ENCODE peak calls at places on chromosomes 11 and 22, in ten cellular contexts. One of them, this sample, is unnamed.

GRCh38 chr11:115222218-115222862 is 281.9 kb downstream of the CADM1 start:
- DNase-seq in A549: peak; percentile 86
- DNase-seq in transverse colon: peak; percentile 15
- DNase-seq in tibial nerve: no peak
- DNase-seq in uterus: no peak
- DNase-seq in right lobe of liver: no peak
- DNase-seq in sigmoid colon: no peak
- DNase-seq in gastrocnemius medialis: no peak
- DNase-seq in body of pancreas: no peak
- DNase-seq in IMR-90: peak; percentile 98
- DNase-seq in this sample: no peak

GRCh38 chr11:67644472-67645418 is 5.2 kb upstream of the TBX10 start:
- DNase-seq in A549: no peak
- DNase-seq in transverse colon: no peak
- DNase-seq in tibial nerve: no peak
- DNase-seq in uterus: no peak
- DNase-seq in right lobe of liver: no peak
- DNase-seq in sigmoid colon: peak; percentile 2
- DNase-seq in gastrocnemius medialis: no peak
- DNase-seq in body of pancreas: no peak
- DNase-seq in IMR-90: no peak
- DNase-seq in this sample: no peak

GRCh38 chr11:130050272-130050671 is 19.4 kb upstream of the APLP2 start:
- DNase-seq in A549: no peak
- DNase-seq in transverse colon: no peak
- DNase-seq in tibial nerve: no peak
- DNase-seq in uterus: no peak
- DNase-seq in right lobe of liver: no peak
- DNase-seq in sigmoid colon: no peak
- DNase-seq in gastrocnemius medialis: no peak
- DNase-seq in body of pancreas: peak; percentile 31
- DNase-seq in IMR-90: peak; percentile 58
- DNase-seq in this sample: no peak

GRCh38 chr22:23501244-23501643 is 78.8 kb downstream of the IGLL1 start:
- DNase-seq in A549: no peak
- DNase-seq in transverse colon: no peak
- DNase-seq in tibial nerve: no peak
- DNase-seq in uterus: no peak
- DNase-seq in right lobe of liver: no peak
- DNase-seq in sigmoid colon: peak; percentile 29
- DNase-seq in gastrocnemius medialis: no peak
- DNase-seq in body of pancreas: no peak
- DNase-seq in IMR-90: no peak
- DNase-seq in this sample: no peak

GRCh38 chr22:20503816-20504215 is 3.6 kb upstream of the MED15 start:
- DNase-seq in A549: peak; percentile 75
- DNase-seq in transverse colon: peak; percentile 74
- DNase-seq in tibial nerve: no peak
- DNase-seq in uterus: no peak
- DNase-seq in right lobe of liver: no peak
- DNase-seq in sigmoid colon: no peak
- DNase-seq in gastrocnemius medialis: no peak
- DNase-seq in body of pancreas: no peak
- DNase-seq in IMR-90: no peak
- DNase-seq in this sample: no peak

GRCh38 chr11:16382638-16383380 is 26.5 kb upstream of the SOX6 start:
- DNase-seq in A549: no peak
- DNase-seq in transverse colon: no peak
- DNase-seq in tibial nerve: no peak
- DNase-seq in uterus: no peak
- DNase-seq in right lobe of liver: no peak
- DNase-seq in sigmoid colon: no peak
- DNase-seq in gastrocnemius medialis: no peak
- DNase-seq in body of pancreas: no peak
- DNase-seq in IMR-90: peak; percentile 93
- DNase-seq in this sample: no peak

GRCh38 chr11:111785886-111786412 is 19.8 kb upstream of the PPP2R1B start:
- DNase-seq in A549: no peak
- DNase-seq in transverse colon: no peak
- DNase-seq in tibial nerve: no peak
- DNase-seq in uterus: no peak
- DNase-seq in right lobe of liver: no peak
- DNase-seq in sigmoid colon: no peak
- DNase-seq in gastrocnemius medialis: peak; percentile 28
- DNase-seq in body of pancreas: no peak
- DNase-seq in IMR-90: no peak
- DNase-seq in this sample: no peak

GRCh38 chr22:28172948-28173360 is 253.9 kb upstream of the PITPNB start:
- DNase-seq in A549: no peak
- DNase-seq in transverse colon: no peak
- DNase-seq in tibial nerve: no peak
- DNase-seq in uterus: no peak
- DNase-seq in right lobe of liver: no peak
- DNase-seq in sigmoid colon: no peak
- DNase-seq in gastrocnemius medialis: no peak
- DNase-seq in body of pancreas: no peak
- DNase-seq in IMR-90: no peak
- DNase-seq in this sample: no peak

DNA sequence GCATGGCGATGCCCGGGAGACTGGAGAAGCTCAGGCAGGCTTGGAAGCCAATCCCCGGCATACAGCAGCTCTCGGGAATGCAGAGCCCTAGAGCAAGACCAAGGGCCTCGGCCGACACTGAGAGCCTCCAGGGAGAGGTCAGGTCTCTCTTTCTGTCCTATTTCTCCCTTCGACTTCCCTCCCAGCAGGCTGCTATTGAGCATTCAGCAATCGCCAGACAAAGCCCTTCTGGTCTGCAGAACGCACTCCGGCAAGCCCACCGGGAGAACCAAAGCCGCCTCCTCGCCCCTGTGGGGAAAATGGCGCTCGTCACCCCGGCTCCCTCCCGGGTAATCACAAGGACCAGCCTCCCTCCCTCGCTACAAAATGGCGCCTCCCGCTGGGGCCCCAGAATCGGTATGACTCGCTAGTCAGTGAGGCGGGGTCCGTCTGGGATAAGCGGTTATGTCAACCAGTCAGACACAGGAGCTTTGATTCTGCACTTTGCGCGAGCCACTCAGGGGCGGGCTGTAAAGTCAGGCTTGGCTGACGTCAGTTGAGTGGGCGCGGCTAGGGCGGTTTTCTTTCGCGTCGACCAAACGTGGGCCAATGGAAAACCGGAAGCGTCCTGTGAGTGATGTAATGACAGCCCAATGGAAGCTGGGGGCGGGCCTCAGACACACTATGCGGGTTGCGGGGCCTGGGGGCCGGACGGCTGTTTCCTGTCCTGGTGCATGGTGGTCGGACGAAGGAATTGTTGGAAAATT is at the start of gene ZNF143:
- DNase-seq in A549: peak; percentile 100
- DNase-seq in transverse colon: peak; percentile 100
- DNase-seq in tibial nerve: peak; percentile 100
- DNase-seq in uterus: peak; percentile 100
- DNase-seq in right lobe of liver: peak; percentile 100
- DNase-seq in sigmoid colon: peak; percentile 100
- DNase-seq in gastrocnemius medialis: peak; percentile 100
- DNase-seq in body of pancreas: peak; percentile 100
- DNase-seq in IMR-90: peak; percentile 100
- DNase-seq in this sample: peak; percentile 100
- TF ChIP-seq POLR2A in A549: peak; percentile 80
- TF ChIP-seq POLR2A in transverse colon: peak; percentile 97
- TF ChIP-seq POLR2A in tibial nerve: peak; percentile 95
- TF ChIP-seq POLR2A in uterus: peak; percentile 95
- TF ChIP-seq POLR2A in right lobe of liver: peak; percentile 90
- TF ChIP-seq POLR2A in sigmoid colon: peak; percentile 99
- TF ChIP-seq POLR2A in gastrocnemius medialis: peak; percentile 94
- TF ChIP-seq POLR2A in body of pancreas: peak; percentile 82
- TF ChIP-seq POLR2A in IMR-90: no peak
- TF ChIP-seq POLR2A in this sample: peak; percentile 97

GRCh38 chr22:32080904-32081303 is 37.8 kb downstream of the SLC5A1 start:
- DNase-seq in A549: peak; percentile 60
- DNase-seq in transverse colon: peak; percentile 39
- DNase-seq in tibial nerve: no peak
- DNase-seq in uterus: no peak
- DNase-seq in right lobe of liver: no peak
- DNase-seq in sigmoid colon: no peak
- DNase-seq in gastrocnemius medialis: peak; percentile 25
- DNase-seq in body of pancreas: peak; percentile 39
- DNase-seq in IMR-90: peak; percentile 47
- DNase-seq in this sample: no peak
- TF ChIP-seq CTCF in A549: peak; percentile 49
- TF ChIP-seq CTCF in transverse colon: peak; percentile 47
- TF ChIP-seq CTCF in tibial nerve: no peak
- TF ChIP-seq CTCF in uterus: peak; percentile 9
- TF ChIP-seq CTCF in right lobe of liver: peak; percentile 62
- TF ChIP-seq CTCF in sigmoid colon: no peak
- TF ChIP-seq CTCF in gastrocnemius medialis: peak; percentile 66
- TF ChIP-seq CTCF in body of pancreas: peak; percentile 59
- TF ChIP-seq CTCF in IMR-90: peak; percentile 56
- TF ChIP-seq CTCF in this sample: peak; percentile 61

GRCh38 chr11:64712430-64713030 is 10.5 kb downstream of the NRXN2 start:
- DNase-seq in A549: no peak
- DNase-seq in transverse colon: no peak
- DNase-seq in tibial nerve: no peak
- DNase-seq in uterus: no peak
- DNase-seq in right lobe of liver: no peak
- DNase-seq in sigmoid colon: no peak
- DNase-seq in gastrocnemius medialis: no peak
- DNase-seq in body of pancreas: no peak
- DNase-seq in IMR-90: no peak
- DNase-seq in this sample: no peak
- H3K4me1 ChIP-seq in A549: peaks cover 13% of the 10 kb centered on the region
- H3K4me1 ChIP-seq in transverse colon: no peaks in the 10 kb centered on the region
- H3K4me1 ChIP-seq in tibial nerve: no peaks in the 10 kb centered on the region
- H3K4me1 ChIP-seq in uterus: peaks cover 13% of the 10 kb centered on the region
- H3K4me1 ChIP-seq in right lobe of liver: no peaks in the 10 kb centered on the region
- H3K4me1 ChIP-seq in sigmoid colon: peaks cover 21% of the 10 kb centered on the region
- H3K4me1 ChIP-seq in gastrocnemius medialis: no peaks in the 10 kb centered on the region
- H3K4me1 ChIP-seq in body of pancreas: peaks cover 13% of the 10 kb centered on the region
- H3K4me1 ChIP-seq in IMR-90: no peaks in the 10 kb centered on the region
- H3K4me1 ChIP-seq in this sample: no peaks in the 10 kb centered on the region

GRCh38 chr22:25795437-25795836 is 53.4 kb downstream of the MYO18B start:
- DNase-seq in A549: no peak
- DNase-seq in transverse colon: no peak
- DNase-seq in tibial nerve: no peak
- DNase-seq in uterus: no peak
- DNase-seq in right lobe of liver: no peak
- DNase-seq in sigmoid colon: no peak
- DNase-seq in gastrocnemius medialis: no peak
- DNase-seq in body of pancreas: peak; percentile 7
- DNase-seq in IMR-90: no peak
- DNase-seq in this sample: no peak

GRCh38 chr22:25786165-25786564 is 44.2 kb downstream of the MYO18B start:
- DNase-seq in A549: no peak
- DNase-seq in transverse colon: no peak
- DNase-seq in tibial nerve: no peak
- DNase-seq in uterus: no peak
- DNase-seq in right lobe of liver: no peak
- DNase-seq in sigmoid colon: no peak
- DNase-seq in gastrocnemius medialis: no peak
- DNase-seq in body of pancreas: no peak
- DNase-seq in IMR-90: no peak
- DNase-seq in this sample: no peak

GRCh38 chr22:25791556-25791955 is 49.6 kb downstream of the MYO18B start:
- DNase-seq in A549: no peak
- DNase-seq in transverse colon: no peak
- DNase-seq in tibial nerve: no peak
- DNase-seq in uterus: no peak
- DNase-seq in right lobe of liver: no peak
- DNase-seq in sigmoid colon: no peak
- DNase-seq in gastrocnemius medialis: no peak
- DNase-seq in body of pancreas: no peak
- DNase-seq in IMR-90: no peak
- DNase-seq in this sample: no peak
- TF ChIP-seq POLR2A in A549: no peak
- TF ChIP-seq POLR2A in transverse colon: no peak
- TF ChIP-seq POLR2A in tibial nerve: no peak
- TF ChIP-seq POLR2A in uterus: no peak
- TF ChIP-seq POLR2A in right lobe of liver: no peak
- TF ChIP-seq POLR2A in sigmoid colon: no peak
- TF ChIP-seq POLR2A in gastrocnemius medialis: no peak
- TF ChIP-seq POLR2A in body of pancreas: no peak
- TF ChIP-seq POLR2A in IMR-90: no peak
- TF ChIP-seq POLR2A in this sample: no peak

GRCh38 chr22:30212363-30212995 is 34.1 kb downstream of the LIF start:
- DNase-seq in A549: peak; percentile 98
- DNase-seq in transverse colon: peak; percentile 29
- DNase-seq in tibial nerve: peak; percentile 66
- DNase-seq in uterus: peak; percentile 58
- DNase-seq in right lobe of liver: peak; percentile 72
- DNase-seq in sigmoid colon: peak; percentile 82
- DNase-seq in gastrocnemius medialis: peak; percentile 34
- DNase-seq in body of pancreas: peak; percentile 89
- DNase-seq in IMR-90: peak; percentile 95
- DNase-seq in this sample: peak; percentile 95
- TF ChIP-seq CTCF in A549: peak; percentile 12
- TF ChIP-seq CTCF in transverse colon: no peak
- TF ChIP-seq CTCF in tibial nerve: no peak
- TF ChIP-seq CTCF in uterus: no peak
- TF ChIP-seq CTCF in right lobe of liver: no peak
- TF ChIP-seq CTCF in sigmoid colon: no peak
- TF ChIP-seq CTCF in gastrocnemius medialis: no peak
- TF ChIP-seq CTCF in body of pancreas: no peak
- TF ChIP-seq CTCF in IMR-90: peak; percentile 32
- TF ChIP-seq CTCF in this sample: no peak

GRCh38 chr11:12164061-12165014 is 53.9 kb downstream of the MICAL2 start:
- DNase-seq in A549: peak; percentile 46
- DNase-seq in transverse colon: peak; percentile 33
- DNase-seq in tibial nerve: no peak
- DNase-seq in uterus: peak; percentile 36
- DNase-seq in right lobe of liver: no peak
- DNase-seq in sigmoid colon: peak; percentile 86
- DNase-seq in gastrocnemius medialis: no peak
- DNase-seq in body of pancreas: no peak
- DNase-seq in IMR-90: peak; percentile 91
- DNase-seq in this sample: no peak
- H3K4me1 ChIP-seq in A549: peaks cover 81% of the 10 kb centered on the region
- H3K4me1 ChIP-seq in transverse colon: peaks cover 49% of the 10 kb centered on the region
- H3K4me1 ChIP-seq in tibial nerve: no peaks in the 10 kb centered on the region
- H3K4me1 ChIP-seq in uterus: peaks cover 15% of the 10 kb centered on the region
- H3K4me1 ChIP-seq in right lobe of liver: no peaks in the 10 kb centered on the region
- H3K4me1 ChIP-seq in sigmoid colon: peaks cover 80% of the 10 kb centered on the region
- H3K4me1 ChIP-seq in gastrocnemius medialis: peaks cover 6% of the 10 kb centered on the region
- H3K4me1 ChIP-seq in body of pancreas: peaks cover 3% of the 10 kb centered on the region
- H3K4me1 ChIP-seq in IMR-90: peaks cover 45% of the 10 kb centered on the region
- H3K4me1 ChIP-seq in this sample: no peaks in the 10 kb centered on the region

GRCh38 chr11:86955674-86956522 is 703 bp upstream of the FZD4 start:
- DNase-seq in A549: peak; percentile 76
- DNase-seq in transverse colon: peak; percentile 85
- DNase-seq in tibial nerve: peak; percentile 78
- DNase-seq in uterus: peak; percentile 87
- DNase-seq in right lobe of liver: peak; percentile 86
- DNase-seq in sigmoid colon: peak; percentile 93
- DNase-seq in gastrocnemius medialis: peak; percentile 90
- DNase-seq in body of pancreas: peak; percentile 87
- DNase-seq in IMR-90: peak; percentile 61
- DNase-seq in this sample: peak; percentile 65
- TF ChIP-seq POLR2A in A549: no peak
- TF ChIP-seq POLR2A in transverse colon: peak; percentile 81
- TF ChIP-seq POLR2A in tibial nerve: no peak
- TF ChIP-seq POLR2A in uterus: peak; percentile 51
- TF ChIP-seq POLR2A in right lobe of liver: peak; percentile 75
- TF ChIP-seq POLR2A in sigmoid colon: peak; percentile 10
- TF ChIP-seq POLR2A in gastrocnemius medialis: peak; percentile 52
- TF ChIP-seq POLR2A in body of pancreas: peak; percentile 58
- TF ChIP-seq POLR2A in IMR-90: no peak
- TF ChIP-seq POLR2A in this sample: no peak